ENCODE peak calls at places on chromosome 5, in five cellular contexts. One of them, this sample, is unnamed.

GRCh38 chr5:5523066-5523505 is 100.6 kb downstream of the ICE1 start:
- DNase-seq in T-cell: no peak
- DNase-seq in aorta: no peak
- DNase-seq in Right ventricle myocardium superior: no peak
- DNase-seq in stimulated activated CD8-positive, alpha-beta memory T cell treated with anti-CD3 and anti-CD28 coated beads, Interleukin-15, amount 100 ng/mL, for 24 hours: no peak
- DNase-seq in this sample: peak

GRCh38 chr5:179623906-179624741 is 653 bp upstream of the HNRNPH1 start:
- DNase-seq in T-cell: no peak
- DNase-seq in aorta: peak
- DNase-seq in Right ventricle myocardium superior: no peak
- DNase-seq in stimulated activated CD8-positive, alpha-beta memory T cell treated with anti-CD3 and anti-CD28 coated beads, Interleukin-15, amount 100 ng/mL, for 24 hours: no peak
- DNase-seq in this sample: peak

GRCh38 chr5:136030956-136031611 is 2.3 kb downstream of the TGFBI start:
- DNase-seq in T-cell: no peak
- DNase-seq in aorta: no peak
- DNase-seq in Right ventricle myocardium superior: no peak
- DNase-seq in stimulated activated CD8-positive, alpha-beta memory T cell treated with anti-CD3 and anti-CD28 coated beads, Interleukin-15, amount 100 ng/mL, for 24 hours: no peak
- DNase-seq in this sample: no peak

GRCh38 chr5:14444988-14445387 is 136.6 kb upstream of the OTULINL start:
- DNase-seq in T-cell: no peak
- DNase-seq in aorta: no peak
- DNase-seq in Right ventricle myocardium superior: no peak
- DNase-seq in stimulated activated CD8-positive, alpha-beta memory T cell treated with anti-CD3 and anti-CD28 coated beads, Interleukin-15, amount 100 ng/mL, for 24 hours: no peak
- DNase-seq in this sample: no peak

GRCh38 chr5:127228540-127229184 is 61.9 kb upstream of the MEGF10 start:
- DNase-seq in T-cell: no peak
- DNase-seq in aorta: peak
- DNase-seq in Right ventricle myocardium superior: no peak
- DNase-seq in stimulated activated CD8-positive, alpha-beta memory T cell treated with anti-CD3 and anti-CD28 coated beads, Interleukin-15, amount 100 ng/mL, for 24 hours: no peak
- DNase-seq in this sample: no peak

GRCh38 chr5:177300236-177300880 is 3.2 kb downstream of the RAB24 start:
- DNase-seq in T-cell: peak
- DNase-seq in aorta: peak
- DNase-seq in Right ventricle myocardium superior: peak
- DNase-seq in stimulated activated CD8-positive, alpha-beta memory T cell treated with anti-CD3 and anti-CD28 coated beads, Interleukin-15, amount 100 ng/mL, for 24 hours: no peak
- DNase-seq in this sample: peak

GRCh38 chr5:11483630-11484029 is 420.6 kb downstream of the CTNND2 start:
- DNase-seq in T-cell: no peak
- DNase-seq in aorta: no peak
- DNase-seq in Right ventricle myocardium superior: no peak
- DNase-seq in stimulated activated CD8-positive, alpha-beta memory T cell treated with anti-CD3 and anti-CD28 coated beads, Interleukin-15, amount 100 ng/mL, for 24 hours: no peak
- DNase-seq in this sample: no peak

GRCh38 chr5:83363876-83364275 is 107.7 kb upstream of the VCAN start:
- DNase-seq in T-cell: no peak
- DNase-seq in aorta: no peak
- DNase-seq in Right ventricle myocardium superior: no peak
- DNase-seq in stimulated activated CD8-positive, alpha-beta memory T cell treated with anti-CD3 and anti-CD28 coated beads, Interleukin-15, amount 100 ng/mL, for 24 hours: no peak
- DNase-seq in this sample: no peak

GRCh38 chr5:7877851-7878250 is 8.9 kb downstream of the MTRR start:
- DNase-seq in T-cell: no peak
- DNase-seq in aorta: no peak
- DNase-seq in Right ventricle myocardium superior: no peak
- DNase-seq in stimulated activated CD8-positive, alpha-beta memory T cell treated with anti-CD3 and anti-CD28 coated beads, Interleukin-15, amount 100 ng/mL, for 24 hours: no peak
- DNase-seq in this sample: no peak

GRCh38 chr5:168793844-168794837 is 215.0 kb upstream of the PANK3 start:
- DNase-seq in T-cell: no peak
- DNase-seq in aorta: no peak
- DNase-seq in Right ventricle myocardium superior: no peak
- DNase-seq in stimulated activated CD8-positive, alpha-beta memory T cell treated with anti-CD3 and anti-CD28 coated beads, Interleukin-15, amount 100 ng/mL, for 24 hours: no peak
- DNase-seq in this sample: no peak

GRCh38 chr5:103232393-103232999 is 26.1 kb upstream of the MACIR start:
- DNase-seq in T-cell: no peak
- DNase-seq in aorta: no peak
- DNase-seq in Right ventricle myocardium superior: no peak
- DNase-seq in stimulated activated CD8-positive, alpha-beta memory T cell treated with anti-CD3 and anti-CD28 coated beads, Interleukin-15, amount 100 ng/mL, for 24 hours: no peak
- DNase-seq in this sample: no peak

GRCh38 chr5:180054226-180054625 is 17.3 kb downstream of the RNF130 start:
- DNase-seq in T-cell: no peak
- DNase-seq in aorta: no peak
- DNase-seq in Right ventricle myocardium superior: no peak
- DNase-seq in stimulated activated CD8-positive, alpha-beta memory T cell treated with anti-CD3 and anti-CD28 coated beads, Interleukin-15, amount 100 ng/mL, for 24 hours: no peak
- DNase-seq in this sample: no peak

GRCh38 chr5:83374547-83374946 is 97.0 kb upstream of the VCAN start:
- DNase-seq in T-cell: no peak
- DNase-seq in aorta: no peak
- DNase-seq in Right ventricle myocardium superior: no peak
- DNase-seq in stimulated activated CD8-positive, alpha-beta memory T cell treated with anti-CD3 and anti-CD28 coated beads, Interleukin-15, amount 100 ng/mL, for 24 hours: no peak
- DNase-seq in this sample: no peak

GRCh38 chr5:142869883-142870282 is 99.7 kb downstream of the ARHGAP26 start:
- DNase-seq in T-cell: no peak
- DNase-seq in aorta: no peak
- DNase-seq in Right ventricle myocardium superior: peak
- DNase-seq in stimulated activated CD8-positive, alpha-beta memory T cell treated with anti-CD3 and anti-CD28 coated beads, Interleukin-15, amount 100 ng/mL, for 24 hours: no peak
- DNase-seq in this sample: no peak

GRCh38 chr5:5652181-5652580 is 229.7 kb downstream of the ICE1 start:
- DNase-seq in T-cell: no peak
- DNase-seq in aorta: no peak
- DNase-seq in Right ventricle myocardium superior: no peak
- DNase-seq in stimulated activated CD8-positive, alpha-beta memory T cell treated with anti-CD3 and anti-CD28 coated beads, Interleukin-15, amount 100 ng/mL, for 24 hours: no peak
- DNase-seq in this sample: no peak

GRCh38 chr5:52789378-52789777 is 1.7 kb downstream of the ITGA1 start:
- DNase-seq in T-cell: no peak
- DNase-seq in aorta: no peak
- DNase-seq in Right ventricle myocardium superior: no peak
- DNase-seq in stimulated activated CD8-positive, alpha-beta memory T cell treated with anti-CD3 and anti-CD28 coated beads, Interleukin-15, amount 100 ng/mL, for 24 hours: no peak
- DNase-seq in this sample: no peak